ENCODE peak calls at places on chromosomes 13 and 19, in seven cellular contexts. D is breast epithelium, K is HCT116, O is K562, P is transverse colon, T is vagina, Y is prostate gland. U is an unnamed sample.
A peak's percentile ranks its signal among the peaks of the same experiment; 100 is the strongest.

GRCh38 chr13:27006519-27007161 is 165.0 kb downstream of the USP12 start:
- DNase-seq in D (no peak), P (peak; percentile 55), K (peak; percentile 12), O (no peak), T (no peak), Y (no peak), U (no peak)

GRCh38 chr19:58181902-58182576 is 822 bp upstream of the ZNF274 start:
- DNase-seq in D (peak; percentile 72), P (peak; percentile 42), T (no peak), Y (peak; percentile 64), K (no peak), O (peak; percentile 44), U (no peak)

GRCh38 chr19:13981988-13982501 is 24.1 kb downstream of the RFX1 start:
- DNase-seq in Y (no peak), T (no peak), D (no peak), K (no peak), O (no peak), P (no peak), U (no peak)

GRCh38 chr13:38582133-38582532 is 104.7 kb upstream of the FREM2 start:
- DNase-seq in D (no peak), T (no peak), P (no peak), Y (peak; percentile 22), K (no peak), O (peak; percentile 7), U (no peak)

GRCh38 chr19:46529622-46530451 is 34.2 kb upstream of the PNMA8B start:
- DNase-seq in O (peak; percentile 73), K (no peak), Y (peak; percentile 33), P (peak; percentile 70), D (peak; percentile 63), T (no peak), U (no peak)

GRCh38 chr13:75685239-75685697 is 49.1 kb downstream of the LMO7 start:
- DNase-seq in K (no peak), D (no peak), T (no peak), Y (peak; percentile 44), P (no peak), O (no peak), U (no peak)

GRCh38 chr19:1528596-1529429 is 4.9 kb downstream of the PLK5 start:
- DNase-seq in P (no peak), T (no peak), D (no peak), O (no peak), K (no peak), Y (no peak), U (no peak)

GRCh38 chr13:91207261-91207660 is 140.2 kb upstream of the MIR17HG start:
- DNase-seq in T (no peak), K (no peak), P (no peak), D (no peak), O (no peak), Y (no peak), U (no peak)

GRCh38 chr13:58584610-58585009 is 953.1 kb downstream of the PCDH17 start:
- DNase-seq in P (no peak), T (no peak), Y (no peak), K (no peak), O (no peak), D (no peak), U (no peak)

GRCh38 chr13:113122571-113123225 is at the start of gene F10:
- DNase-seq in D (peak; percentile 53), P (peak; percentile 78), T (peak; percentile 87), O (peak; percentile 67), Y (no peak), K (peak; percentile 50), U (no peak)

GRCh38 chr19:17721821-17722220 is 2.5 kb downstream of the MAP1S start:
- DNase-seq in K (no peak), P (no peak), O (no peak), T (no peak), D (no peak), Y (no peak), U (no peak)

GRCh38 chr13:79781829-79782540 is 301.0 kb downstream of the NDFIP2 start:
- DNase-seq in K (no peak), P (no peak), O (no peak), Y (no peak), D (no peak), T (no peak), U (no peak)

GRCh38 chr13:48291730-48292129 is 11.8 kb upstream of the RB1 start:
- DNase-seq in T (no peak), Y (no peak), K (no peak), D (no peak), P (no peak), O (no peak), U (no peak)

GRCh38 chr13:94674609-94675348 is 37.6 kb downstream of the SOX21 start:
- DNase-seq in T (no peak), D (no peak), K (peak; percentile 54), P (peak; percentile 46), O (peak; percentile 61), Y (peak; percentile 37), U (no peak)

GRCh38 chr19:42433503-42434260 is 6.5 kb upstream of the LIPE start:
- DNase-seq in P (peak; percentile 93), T (no peak), D (peak; percentile 83), Y (no peak), K (no peak), O (peak; percentile 61), U (no peak)

GRCh38 chr19:48695743-48696352 is at the start of gene FUT2:
- DNase-seq in D (no peak), P (peak; percentile 90), K (no peak), Y (no peak), T (no peak), O (peak; percentile 50), U (no peak)

GRCh38 chr13:54356849-54357248 is 1328.2 kb downstream of the OLFM4 start:
- DNase-seq in P (no peak), O (no peak), T (no peak), Y (no peak), D (no peak), K (no peak), U (no peak)

GRCh38 chr19:18208098-18208951 is 4.5 kb upstream of the RAB3A start:
- DNase-seq in D (no peak), Y (no peak), O (peak; percentile 74), T (no peak), P (peak; percentile 38), K (no peak), U (no peak)

GRCh38 chr13:51636349-51636890 is 52.2 kb downstream of the WDFY2 start:
- DNase-seq in T (no peak), K (no peak), D (no peak), Y (peak; percentile 23), P (no peak), O (no peak), U (no peak)

GRCh38 chr13:50171585-50172282 is 156.5 kb downstream of the KCNRG start:
- DNase-seq in T (no peak), O (no peak), K (no peak), P (no peak), Y (no peak), D (no peak), U (no peak)

GRCh38 chr13:81334481-81334880 is 993.6 kb upstream of the SPRY2 start:
- DNase-seq in K (no peak), D (no peak), Y (no peak), P (no peak), T (no peak), O (no peak), U (no peak)

DNA sequence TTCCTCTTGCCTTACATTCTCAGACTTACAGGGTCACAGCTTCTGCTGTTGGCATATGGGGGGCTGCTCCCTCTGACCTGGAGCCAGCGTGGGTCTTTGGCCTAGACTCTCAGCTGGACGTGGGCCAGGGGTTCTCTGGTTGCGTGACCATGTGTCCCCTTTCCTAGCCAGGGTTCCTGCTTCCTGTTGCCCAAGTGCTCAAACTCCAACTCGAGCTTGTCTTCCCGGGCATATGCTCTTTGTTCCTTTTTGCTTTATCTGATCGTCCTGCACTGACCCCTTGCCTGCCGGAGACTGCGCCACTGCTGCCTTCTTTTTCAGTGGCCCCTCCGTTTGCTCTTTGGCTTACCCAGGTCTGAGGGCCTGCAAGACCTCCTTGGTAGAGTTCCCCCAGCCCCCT is 25.3 kb upstream of the GPR183 start:
- DNase-seq in T (no peak), Y (no peak), O (no peak), D (no peak), K (no peak), P (no peak), U (peak; percentile 60)
- TF ChIP-seq POLR2AphosphoS5 in T (no peak), Y (no peak), O (no peak), D (no peak), K (no peak), P (no peak), U (no peak)

GRCh38 chr13:109746364-109746763 is 40.0 kb downstream of the IRS2 start:
- DNase-seq in T (peak; percentile 72), Y (no peak), D (no peak), O (no peak), K (no peak), P (no peak), U (no peak)
- TF ChIP-seq POLR2A in T (no peak), Y (no peak), D (no peak), O (no peak), K (no peak), P (no peak), U (no peak)

DNA sequence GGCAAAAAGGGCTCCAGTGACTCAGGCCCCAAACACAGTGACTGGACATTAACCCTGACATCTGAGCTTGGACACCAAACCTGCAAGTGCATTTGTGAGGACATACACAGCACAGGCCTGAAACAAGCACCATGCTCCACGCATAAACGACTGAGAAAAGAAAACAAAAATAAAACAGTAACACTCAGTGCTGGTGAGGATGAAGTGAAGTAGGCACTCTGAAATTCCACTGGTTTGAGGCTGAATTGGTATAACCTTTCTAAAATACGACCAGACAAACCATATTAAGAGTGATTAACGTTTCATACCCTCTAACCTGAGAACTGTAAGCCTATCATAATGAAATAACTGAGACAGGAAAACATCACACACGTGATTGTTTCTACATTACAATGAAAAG is 5.5 kb downstream of the SLC35E1 start:
- DNase-seq in O (peak; percentile 6), T (no peak), D (no peak), P (no peak), K (no peak), Y (no peak), U (no peak)
- H3K36me3 ChIP-seq in O (peaks cover 78% of the 10 kb centered on the region), T (peaks cover 54% of the 10 kb centered on the region), D (no peaks in the 10 kb centered on the region), P (peaks cover 24% of the 10 kb centered on the region), K (peaks cover 45% of the 10 kb centered on the region), Y (peaks cover 15% of the 10 kb centered on the region), U (peaks cover 49% of the 10 kb centered on the region)

DNA sequence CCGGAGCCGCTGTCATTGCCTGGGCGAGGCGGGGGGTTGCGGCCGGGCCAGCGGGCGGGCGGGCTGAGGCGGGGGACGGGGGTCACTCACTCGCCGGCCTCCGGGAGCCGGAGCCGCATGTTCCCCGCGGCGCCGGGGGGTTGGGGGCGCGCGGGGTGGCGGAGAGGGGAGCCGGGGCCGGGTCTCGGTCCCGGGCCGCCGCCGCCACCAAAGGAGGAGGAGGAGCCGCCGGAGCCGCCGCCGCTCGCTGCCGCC is 149 bp downstream of the MED26 start:
- DNase-seq in P (no peak), O (no peak), K (no peak), Y (no peak), D (no peak), T (no peak), U (no peak)
- TF ChIP-seq POLR2AphosphoS5 in P (no peak), O (no peak), K (no peak), Y (no peak), D (no peak), T (no peak), U (no peak)

U was measured in esophagus muscularis mucosa.